ENCODE peak calls at places on chromosome 6, in four cellular contexts. K is T-helper 17 cell, Q is left ventricle myocardium inferior, U is SJCRH30. F is an unnamed sample.

GRCh38 chr6:148818939-148819575 is 72.2 kb downstream of the UST start:
- DNase-seq in K (no peak), Q (no peak), U (no peak), F (no peak)

GRCh38 chr6:107030151-107030550 is 2.2 kb downstream of the MTRES1 start:
- DNase-seq in K (no peak), Q (no peak), U (no peak), F (no peak)

GRCh38 chr6:126372626-126373025 is 32.7 kb downstream of the CENPW start:
- DNase-seq in K (no peak), Q (no peak), U (no peak), F (no peak)

GRCh38 chr6:139313229-139313628 is 21.4 kb upstream of the TXLNB start:
- DNase-seq in K (no peak), Q (no peak), U (no peak), F (no peak)

GRCh38 chr6:22353036-22353560 is 56.3 kb upstream of the PRL start:
- DNase-seq in K (no peak), Q (no peak), U (no peak), F (no peak)

GRCh38 chr6:112839525-112839961 is 492.4 kb downstream of the RFPL4B start:
- DNase-seq in K (no peak), Q (no peak), U (peak; percentile 10), F (no peak)

GRCh38 chr6:133895573-133896343 is 6.8 kb downstream of the TCF21 start:
- DNase-seq in K (no peak), Q (peak; percentile 39), U (no peak), F (no peak)

GRCh38 chr6:23533954-23534725 is 591.9 kb upstream of the NRSN1 start:
- DNase-seq in K (no peak), Q (no peak), U (no peak), F (no peak)

GRCh38 chr6:12955996-12956395 is 239.4 kb downstream of the PHACTR1 start:
- DNase-seq in K (no peak), Q (no peak), U (no peak), F (no peak)

GRCh38 chr6:17589402-17590116 is 10.5 kb upstream of the FAM8A1 start:
- DNase-seq in K (no peak), Q (no peak), U (no peak), F (no peak)

GRCh38 chr6:150667977-150668716 is 68.5 kb downstream of the PLEKHG1 start:
- DNase-seq in K (no peak), Q (peak; percentile 91), U (peak; percentile 79), F (no peak)

GRCh38 chr6:17703256-17703694 is 3.5 kb downstream of the NUP153 start:
- DNase-seq in K (no peak), Q (no peak), U (no peak), F (no peak)

GRCh38 chr6:25951296-25952032 is 11.1 kb upstream of the TRIM38 start:
- DNase-seq in K (no peak), Q (no peak), U (no peak), F (no peak)

GRCh38 chr6:134287863-134288537 is 29.9 kb downstream of the SGK1 start:
- DNase-seq in K (no peak), Q (no peak), U (no peak), F (no peak)

GRCh38 chr6:149046822-149047246 is 270.7 kb upstream of the TAB2 start:
- DNase-seq in K (no peak), Q (no peak), U (no peak), F (no peak)

GRCh38 chr6:168605964-168606363 is 165.0 kb downstream of the SMOC2 start:
- DNase-seq in K (no peak), Q (no peak), U (no peak), F (no peak)

GRCh38 chr6:10537726-10538125 is 16.6 kb downstream of the GCNT2 start:
- DNase-seq in K (no peak), Q (no peak), U (no peak), F (no peak)

GRCh38 chr6:49072146-49072545 is 390.9 kb downstream of the MMUT start:
- DNase-seq in K (no peak), Q (no peak), U (no peak), F (no peak)

GRCh38 chr6:161273356-161273751 is 507 bp downstream of the AGPAT4 start:
- DNase-seq in K (peak; percentile 26), Q (no peak), U (no peak), F (peak; percentile 36)

GRCh38 chr6:91634791-91635190 is 1047.9 kb upstream of the MAP3K7 start:
- DNase-seq in K (no peak), Q (no peak), U (no peak), F (no peak)

GRCh38 chr6:49772296-49772695 is 14.8 kb downstream of the PGK2 start:
- DNase-seq in K (no peak), Q (no peak), U (no peak), F (no peak)

GRCh38 chr6:39590994-39591393 is 134.2 kb downstream of the KIF6 start:
- DNase-seq in K (no peak), Q (no peak), U (no peak), F (no peak)

GRCh38 chr6:165679326-165679725 is 16.3 kb upstream of the PDE10A start:
- DNase-seq in K (no peak), Q (no peak), U (no peak), F (no peak)

GRCh38 chr6:20755631-20756030 is 221.4 kb downstream of the CDKAL1 start:
- DNase-seq in K (no peak), Q (no peak), U (no peak), F (no peak)

GRCh38 chr6:96836579-96837137 is 619 bp downstream of the GPR63 start:
- DNase-seq in K (no peak), Q (no peak), U (peak; percentile 22), F (no peak)

GRCh38 chr6:19866900-19867627 is 29.9 kb downstream of the ID4 start:
- DNase-seq in K (no peak), Q (no peak), U (no peak), F (no peak)

GRCh38 chr6:52595796-52596130 is 18.9 kb upstream of the TRAM2 start:
- DNase-seq in K (no peak), Q (no peak), U (no peak), F (peak; percentile 83)

GRCh38 chr6:25239059-25239458 is 40.1 kb upstream of the CARMIL1 start:
- DNase-seq in K (no peak), Q (no peak), U (no peak), F (no peak)

GRCh38 chr6:89509719-89510339 is 76.9 kb downstream of the ANKRD6 start:
- DNase-seq in K (no peak), Q (no peak), U (no peak), F (no peak)

GRCh38 chr6:149862901-149863595 is 1.1 kb downstream of the LRP11 start:
- DNase-seq in K (no peak), Q (peak; percentile 76), U (peak; percentile 79), F (peak; percentile 58)

GRCh38 chr6:128570439-128571063 is 50.2 kb upstream of the PTPRK start:
- DNase-seq in K (no peak), Q (no peak), U (peak; percentile 5), F (no peak)

GRCh38 chr6:164753517-164753916 is 555.9 kb downstream of the C6orf118 start:
- DNase-seq in K (no peak), Q (no peak), U (peak; percentile 11), F (no peak)

GRCh38 chr6:31712296-31712695 is 2.9 kb upstream of the LY6G6D start:
- DNase-seq in K (no peak), Q (no peak), U (no peak), F (no peak)

GRCh38 chr6:139436521-139437348 is 62.3 kb upstream of the CITED2 start:
- DNase-seq in K (no peak), Q (no peak), U (peak; percentile 30), F (no peak)

GRCh38 chr6:36838896-36839818 is at the start of gene CPNE5:
- DNase-seq in K (no peak), Q (peak; percentile 56), U (no peak), F (peak; percentile 58)

GRCh38 chr6:36673882-36674281 is 4.6 kb upstream of the CDKN1A start:
- DNase-seq in K (no peak), Q (no peak), U (no peak), F (no peak)

DNA sequence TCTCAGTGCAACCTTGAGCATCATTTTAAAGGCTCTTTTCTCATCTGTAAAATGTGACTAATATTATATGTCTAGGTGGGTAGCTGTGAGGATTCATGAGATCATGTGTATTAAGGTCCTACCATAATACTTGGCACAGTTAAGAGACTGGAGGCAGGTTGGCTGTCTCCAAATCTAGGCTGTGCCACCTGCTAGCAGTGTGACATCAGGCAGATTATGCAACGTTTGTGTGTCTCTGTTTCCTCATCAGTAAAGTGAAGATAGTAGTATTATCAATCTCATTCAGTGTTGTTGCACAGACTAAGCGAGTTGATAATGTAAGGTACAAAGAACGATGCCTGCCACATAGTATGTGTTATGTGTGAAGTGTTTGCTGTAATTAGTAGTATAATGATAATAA is 227.4 kb downstream of the SAMD5 start:
- DNase-seq in K (no peak), Q (no peak), U (no peak), F (no peak)
- H3K9me3 ChIP-seq in K (no peaks in the 10 kb centered on the region), Q (no peaks in the 10 kb centered on the region), U (no peaks in the 10 kb centered on the region), F (no peaks in the 10 kb centered on the region)

GRCh38 chr6:27442932-27443331 is 30.0 kb downstream of the ZNF184 start:
- DNase-seq in K (no peak), Q (no peak), U (no peak), F (no peak)
- H3K9me3 ChIP-seq in K (peaks cover 6% of the 10 kb centered on the region), Q (peaks cover 73% of the 10 kb centered on the region), U (no peaks in the 10 kb centered on the region), F (peaks cover 3% of the 10 kb centered on the region)

DNA sequence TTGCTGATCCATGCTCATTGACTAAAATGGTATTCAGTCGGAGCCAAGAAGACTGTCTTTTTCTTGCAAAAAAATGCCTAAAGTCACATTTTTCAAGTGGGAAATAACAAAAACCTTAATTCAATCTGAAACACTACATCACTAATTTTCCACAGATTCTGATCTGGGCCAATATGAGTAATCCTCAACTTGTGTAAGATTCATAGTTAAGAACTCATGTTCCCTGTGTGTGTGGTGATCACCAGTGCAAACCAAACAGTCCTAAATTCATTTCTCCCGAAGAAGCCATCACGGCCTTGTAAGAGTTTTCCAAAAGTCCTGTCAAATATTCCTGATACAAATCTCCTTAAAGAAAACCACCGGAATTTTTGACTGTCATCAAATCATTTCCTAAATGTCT is 133.0 kb downstream of the FNDC1 start:
- DNase-seq in K (no peak), Q (no peak), U (no peak), F (no peak)
- H3K9me3 ChIP-seq in K (no peaks in the 10 kb centered on the region), Q (no peaks in the 10 kb centered on the region), U (no peaks in the 10 kb centered on the region), F (no peaks in the 10 kb centered on the region)

GRCh38 chr6:3086282-3086946 is 18.1 kb downstream of the RIPK1 start:
- DNase-seq in K (no peak), Q (no peak), U (no peak), F (no peak)

GRCh38 chr6:3090013-3090412 is 21.7 kb downstream of the RIPK1 start:
- DNase-seq in K (no peak), Q (no peak), U (no peak), F (peak; percentile 62)

GRCh38 chr6:3088446-3088845 is 20.2 kb downstream of the RIPK1 start:
- DNase-seq in K (no peak), Q (no peak), U (no peak), F (no peak)

GRCh38 chr6:3085074-3085473 is 16.8 kb downstream of the RIPK1 start:
- DNase-seq in K (no peak), Q (no peak), U (no peak), F (no peak)

DNA sequence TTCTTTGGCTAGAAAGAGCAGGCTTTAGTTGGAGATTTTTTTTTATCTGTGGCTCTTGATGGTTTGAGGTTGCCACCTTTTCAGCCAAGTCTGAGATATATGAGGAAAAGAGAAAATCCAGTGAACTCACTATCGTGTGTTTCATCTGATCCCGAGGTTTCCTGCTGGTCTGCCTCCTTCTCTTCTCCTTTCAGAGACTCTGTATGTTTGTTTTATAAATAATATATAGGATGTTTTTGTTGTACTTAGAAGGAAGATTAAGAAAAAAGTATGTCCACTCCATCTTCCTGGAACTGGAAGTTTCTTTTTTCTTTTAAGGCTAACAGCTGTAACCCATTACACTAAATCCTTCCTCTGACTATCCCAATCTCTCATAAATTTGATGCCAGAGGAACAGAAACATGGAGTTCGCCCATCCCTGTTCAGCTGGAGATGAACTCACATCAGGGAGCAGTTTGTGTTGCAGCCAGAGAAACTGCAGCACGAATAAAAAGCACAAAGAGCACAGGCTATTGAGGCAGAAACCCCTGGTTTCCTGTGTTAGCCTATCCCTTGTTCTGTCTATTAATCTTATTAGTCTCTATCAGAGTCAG is 20.7 kb downstream of the RIPK1 start:
- DNase-seq in K (no peak), Q (no peak), U (no peak), F (no peak)
- H3K9me3 ChIP-seq in K (no peaks in the 10 kb centered on the region), Q (no peaks in the 10 kb centered on the region), U (no peaks in the 10 kb centered on the region), F (peaks cover 3% of the 10 kb centered on the region)

F was measured in WERI-Rb-1.